ENCODE peak calls at places on chromosome 13, in nine cellular contexts. J is ascending aorta; X is heart left ventricle; R is left ventricle myocardium inferior; Y is tibial artery; G is mammary epithelial cell; K is CD8-positive, alpha-beta memory T cell; T is effector memory CD4-positive, alpha-beta T cell; A is uterus. Z is an unnamed sample. For H3K4me1, the result is how much of the 10 kb centered on the place peaks cover.

GRCh38 chr13:102726430-102726829 is 31.6 kb upstream of the METTL21C start:
- DNase-seq in J (no peak), X (no peak), R (no peak), Y (no peak), G (peak), K (no peak), T (no peak), A (no peak), Z (no peak)

GRCh38 chr13:27428160-27428559 is 3.7 kb downstream of the GTF3A start:
- DNase-seq in J (no peak), X (no peak), R (no peak), Y (no peak), G (no peak), K (no peak), T (no peak), A (no peak), Z (no peak)

GRCh38 chr13:19089315-19089714 is 92.3 kb downstream of the TUBA3C start:
- DNase-seq in J (no peak), X (no peak), R (no peak), Y (no peak), G (no peak), K (no peak), T (no peak), A (no peak), Z (no peak)

GRCh38 chr13:23212621-23213020 is 31.8 kb downstream of the SGCG start:
- DNase-seq in J (no peak), X (no peak), R (no peak), Y (no peak), G (no peak), K (no peak), T (no peak), A (no peak), Z (no peak)

GRCh38 chr13:83121904-83122303 is 760.4 kb downstream of the SLITRK1 start:
- DNase-seq in J (no peak), X (no peak), R (no peak), Y (no peak), G (no peak), K (no peak), T (no peak), A (no peak), Z (no peak)

GRCh38 chr13:59475911-59476310 is 687.8 kb downstream of the DIAPH3 start:
- DNase-seq in J (no peak), X (no peak), R (no peak), Y (no peak), G (no peak), K (no peak), T (no peak), A (no peak), Z (no peak)

GRCh38 chr13:73429691-73430090 is 370.9 kb downstream of the KLF5 start:
- DNase-seq in J (no peak), X (no peak), R (no peak), Y (no peak), G (peak), K (no peak), T (no peak), A (no peak), Z (no peak)

GRCh38 chr13:27271572-27272096 is 1.0 kb downstream of the RASL11A start:
- DNase-seq in J (no peak), X (no peak), R (no peak), Y (no peak), G (no peak), K (no peak), T (no peak), A (no peak), Z (no peak)

DNA sequence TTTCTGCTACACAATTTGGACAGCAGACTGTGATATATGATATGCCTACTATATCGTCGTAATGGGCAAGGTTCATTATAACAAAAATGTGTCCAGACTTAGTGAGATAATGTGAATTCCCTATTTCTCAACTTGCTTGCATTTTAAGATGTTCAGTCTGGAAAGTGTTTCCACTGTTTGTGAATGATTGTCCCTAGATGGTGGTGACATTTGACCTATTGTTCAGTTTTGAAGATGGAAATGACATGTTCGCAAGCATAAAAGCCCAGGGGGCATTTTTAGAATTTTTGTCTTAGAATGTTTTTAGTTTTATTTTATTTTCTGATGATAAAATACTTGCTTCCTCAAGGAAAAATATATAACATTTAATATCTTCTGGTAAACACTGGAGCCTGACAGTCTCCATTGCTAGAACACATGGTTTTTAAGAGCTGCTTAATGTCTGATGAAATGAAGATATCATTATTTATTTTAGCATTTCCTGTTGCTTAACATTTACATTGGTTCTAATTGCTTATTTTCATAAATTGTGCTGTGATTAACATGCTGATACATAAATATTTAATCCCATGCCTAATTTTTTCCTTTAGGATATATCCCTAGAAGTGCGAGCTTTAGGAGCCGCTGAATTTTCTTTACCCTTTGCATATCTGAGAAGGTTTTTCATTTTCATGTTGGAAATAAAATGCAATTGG is 27.1 kb downstream of the MBNL2 start:
- DNase-seq in J (no peak), X (no peak), R (no peak), Y (no peak), G (no peak), K (no peak), T (no peak), A (no peak), Z (no peak)
- H3K4me1 ChIP-seq in J (under half), X (half or more), R (half or more), Y (under half), G (under half), K (under half), T (under half), A (under half), Z (half or more)

DNA sequence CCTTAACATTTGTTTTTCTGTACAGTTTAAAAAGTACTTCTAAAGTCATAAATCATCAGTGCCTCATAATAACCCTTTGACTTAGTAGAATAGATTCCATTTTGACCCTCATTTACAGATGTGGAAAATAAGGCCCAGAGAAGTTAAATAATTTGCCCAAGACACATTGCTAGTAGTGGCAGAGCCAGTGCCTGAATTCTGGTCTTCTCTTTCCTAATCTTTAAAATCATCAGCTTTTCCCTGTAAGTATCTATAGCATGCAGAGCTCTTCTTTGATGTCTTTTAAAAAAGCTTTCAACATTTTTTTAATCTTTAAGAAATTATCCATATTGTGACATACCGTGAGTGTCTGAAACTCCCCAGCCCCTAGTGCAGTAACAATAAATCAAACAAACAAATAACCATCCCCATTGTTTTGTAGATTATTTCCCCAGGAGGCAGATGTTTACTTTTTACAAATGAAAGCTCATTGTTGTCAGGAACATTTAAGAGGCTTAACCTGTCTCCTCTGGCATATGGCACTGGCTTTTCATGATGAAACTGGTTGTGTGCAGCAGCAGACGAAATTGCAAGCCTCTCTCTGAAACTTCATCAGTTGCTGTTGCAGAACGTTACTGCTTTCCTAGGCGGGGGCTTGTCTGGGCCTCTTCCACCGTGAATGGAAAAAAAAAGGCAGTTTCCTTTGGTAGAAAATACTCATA is 31.7 kb upstream of the PCDH8 start:
- DNase-seq in J (no peak), X (no peak), R (no peak), Y (no peak), G (no peak), K (no peak), T (no peak), A (no peak), Z (no peak)
- H3K4me3 ChIP-seq in J (no peak), X (no peak), R (no peak), Y (no peak), G (no peak), K (no peak), T (no peak), A (no peak), Z (no peak)

GRCh38 chr13:31007392-31007791 is 74.9 kb downstream of the TEX26 start:
- DNase-seq in J (no peak), X (no peak), R (no peak), Y (no peak), G (no peak), K (no peak), T (no peak), A (no peak), Z (no peak)
- H3K4me1 ChIP-seq in J (under half), X (under half), R (under half), Y (under half), G (under half), K (under half), T (under half), A (under half), Z (under half)

GRCh38 chr13:20388184-20388583 is 137.5 kb downstream of the CRYL1 start:
- DNase-seq in J (no peak), X (no peak), R (no peak), Y (no peak), G (no peak), K (no peak), T (no peak), A (no peak), Z (no peak)
- H3K4me3 ChIP-seq in J (no peak), X (no peak), R (no peak), Y (no peak), G (no peak), K (no peak), T (no peak), A (no peak), Z (no peak)